ENCODE peak calls at places on chromosomes 12 and 14, in five cellular contexts. Y is endodermal cell, I is ovary, R is sigmoid colon, L is colonic mucosa. G is an unnamed sample. For H3K36me3, the result is how much of the 10 kb centered on the place peaks cover.

GRCh38 chr14:58923751-58924405 is 264.6 kb upstream of the DAAM1 start:
- DNase-seq in R (no peak), Y (peak), I (no peak), L (no peak), G (no peak)

GRCh38 chr12:92695056-92695455 is 7.7 kb upstream of the PLEKHG7 start:
- DNase-seq in R (no peak), Y (no peak), I (no peak), L (no peak), G (no peak)

GRCh38 chr12:52792185-52793029 is 3.5 kb downstream of the KRT3 start:
- DNase-seq in L (no peak), Y (no peak), R (no peak), I (no peak), G (no peak)

GRCh38 chr12:111842556-111843396 is 748 bp downstream of the MAPKAPK5 start:
- DNase-seq in L (peak), R (no peak), Y (peak), I (no peak), G (no peak)

GRCh38 chr14:58166005-58166983 is 14.3 kb upstream of the ARMH4 start:
- DNase-seq in L (peak), I (peak), R (peak), Y (peak), G (peak)

GRCh38 chr14:69943084-69943797 is 64.0 kb downstream of the SMOC1 start:
- DNase-seq in I (no peak), L (peak), Y (no peak), R (no peak), G (no peak)

GRCh38 chr12:6383572-6384498 is at the start of gene LTBR:
- DNase-seq in I (peak), Y (peak), R (peak), L (peak), G (peak)

GRCh38 chr12:77153706-77154105 is 88.3 kb upstream of the E2F7 start:
- DNase-seq in Y (no peak), L (no peak), I (no peak), R (no peak), G (no peak)

GRCh38 chr12:105522166-105522825 is 191.8 kb downstream of the C12orf75 start:
- DNase-seq in R (no peak), L (no peak), Y (no peak), I (no peak), G (peak)

GRCh38 chr14:63045612-63046320 is 508 bp upstream of the KCNH5 start:
- DNase-seq in Y (peak), I (no peak), L (no peak), R (no peak), G (no peak)

GRCh38 chr14:93962701-93963601 is 13.4 kb downstream of the ASB2 start:
- DNase-seq in I (no peak), Y (no peak), R (no peak), L (no peak), G (no peak)

GRCh38 chr14:78509516-78509915 is 339.3 kb downstream of the NRXN3 start:
- DNase-seq in L (no peak), I (no peak), R (no peak), Y (peak), G (no peak)

GRCh38 chr12:77615331-77615730 is 215.4 kb upstream of the NAV3 start:
- DNase-seq in Y (peak), R (no peak), L (no peak), I (no peak), G (no peak)

GRCh38 chr12:93706387-93706786 is 29.2 kb downstream of the CRADD start:
- DNase-seq in I (no peak), Y (no peak), R (no peak), L (no peak), G (no peak)

GRCh38 chr12:4797096-4797495 is 76.9 kb downstream of the GALNT8 start:
- DNase-seq in R (no peak), I (no peak), L (no peak), Y (peak), G (no peak)

GRCh38 chr14:50985816-50986396 is 41.6 kb upstream of the PYGL start:
- DNase-seq in L (no peak), I (no peak), R (no peak), Y (peak), G (no peak)

GRCh38 chr12:105933671-105934665 is 204.8 kb downstream of the NUAK1 start:
- DNase-seq in I (no peak), R (peak), L (peak), Y (no peak), G (peak)

GRCh38 chr14:87864356-87865230 is 128.4 kb downstream of the GALC start:
- DNase-seq in L (no peak), Y (no peak), I (no peak), R (no peak), G (no peak)

GRCh38 chr12:64256166-64256800 is 34.2 kb upstream of the KICS2 start:
- DNase-seq in I (no peak), Y (no peak), L (no peak), R (no peak), G (no peak)

GRCh38 chr12:53056296-53056695 is 6.4 kb downstream of the TNS2 start:
- DNase-seq in Y (no peak), I (no peak), L (no peak), R (peak), G (no peak)

GRCh38 chr14:24398298-24398942 is 383 bp upstream of the NYNRIN start:
- DNase-seq in Y (peak), L (peak), R (peak), I (peak), G (no peak)

GRCh38 chr14:95787941-95788340 is 74.0 kb upstream of the TCL1A start:
- DNase-seq in I (no peak), R (no peak), L (no peak), Y (no peak), G (no peak)

GRCh38 chr14:95784137-95784536 is 70.2 kb upstream of the TCL1A start:
- DNase-seq in L (no peak), R (no peak), I (no peak), Y (peak), G (no peak)

GRCh38 chr14:95786566-95786965 is 72.6 kb upstream of the TCL1A start:
- DNase-seq in I (no peak), R (no peak), L (no peak), Y (no peak), G (no peak)
- TF ChIP-seq CTCF in I (no peak), R (no peak), L (no peak), Y (no peak), G (no peak)

GRCh38 chr14:74557691-74558090 is 54.3 kb downstream of the LTBP2 start:
- DNase-seq in I (no peak), Y (no peak), R (no peak), L (no peak), G (no peak)

GRCh38 chr14:74551903-74552371 is 58.4 kb downstream of the ISCA2 start:
- DNase-seq in Y (peak), I (no peak), R (no peak), L (peak), G (no peak)

GRCh38 chr14:74555476-74556050 is 56.5 kb downstream of the LTBP2 start:
- DNase-seq in R (no peak), Y (no peak), L (no peak), I (no peak), G (no peak)

GRCh38 chr14:74552623-74553022 is 59.1 kb downstream of the ISCA2 start:
- DNase-seq in L (peak), Y (no peak), I (peak), R (peak), G (no peak)

GRCh38 chr14:74554742-74555362 is 57.2 kb downstream of the LTBP2 start:
- DNase-seq in L (no peak), I (no peak), R (no peak), Y (no peak), G (no peak)
- H3K36me3 ChIP-seq in L (under half), I (under half), R (under half), Y (under half), G (under half)

GRCh38 chr14:77507762-77508161 is 9.1 kb upstream of the ISM2 start:
- DNase-seq in Y (no peak), I (no peak), R (no peak), L (no peak), G (no peak)
- TF ChIP-seq CTCF in Y (no peak), I (no peak), R (no peak), L (no peak), G (no peak)

GRCh38 chr14:102440392-102440791 is 69.2 kb downstream of the ANKRD9 start:
- DNase-seq in L (no peak), R (no peak), I (no peak), Y (no peak), G (no peak)
- H3K36me3 ChIP-seq in L (under half), R (half or more), I (under half), Y (under half), G (under half)

GRCh38 chr14:60249321-60250251 is 565 bp downstream of the PPM1A start:
- DNase-seq in L (peak), R (peak), I (peak), Y (peak), G (no peak)
- TF ChIP-seq CTCF in L (no peak), R (no peak), I (no peak), Y (no peak), G (no peak)

DNA sequence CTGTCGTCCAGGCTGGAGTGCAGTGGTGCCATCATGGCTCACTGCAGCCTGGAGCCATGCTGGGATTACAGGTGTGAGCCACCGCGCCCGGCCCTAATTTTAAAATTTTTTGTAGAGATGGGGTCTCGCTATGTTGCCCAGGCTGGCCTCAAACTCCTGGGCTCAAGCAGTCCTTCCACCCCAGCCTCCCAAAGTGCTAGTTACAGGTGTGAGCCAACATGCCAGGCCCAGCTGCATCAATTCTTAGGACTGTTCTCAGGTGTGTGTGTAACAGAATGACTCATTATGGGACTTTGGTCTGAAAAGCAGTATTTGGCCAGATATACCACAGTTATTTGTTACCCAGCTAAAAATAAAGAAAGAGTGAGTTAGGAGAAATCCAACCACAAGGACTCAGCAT is 17.4 kb downstream of the LETMD1 start:
- DNase-seq in Y (no peak), R (no peak), L (no peak), I (no peak), G (no peak)
- H3K36me3 ChIP-seq in Y (half or more), R (under half), L (under half), I (under half), G (under half)

DNA sequence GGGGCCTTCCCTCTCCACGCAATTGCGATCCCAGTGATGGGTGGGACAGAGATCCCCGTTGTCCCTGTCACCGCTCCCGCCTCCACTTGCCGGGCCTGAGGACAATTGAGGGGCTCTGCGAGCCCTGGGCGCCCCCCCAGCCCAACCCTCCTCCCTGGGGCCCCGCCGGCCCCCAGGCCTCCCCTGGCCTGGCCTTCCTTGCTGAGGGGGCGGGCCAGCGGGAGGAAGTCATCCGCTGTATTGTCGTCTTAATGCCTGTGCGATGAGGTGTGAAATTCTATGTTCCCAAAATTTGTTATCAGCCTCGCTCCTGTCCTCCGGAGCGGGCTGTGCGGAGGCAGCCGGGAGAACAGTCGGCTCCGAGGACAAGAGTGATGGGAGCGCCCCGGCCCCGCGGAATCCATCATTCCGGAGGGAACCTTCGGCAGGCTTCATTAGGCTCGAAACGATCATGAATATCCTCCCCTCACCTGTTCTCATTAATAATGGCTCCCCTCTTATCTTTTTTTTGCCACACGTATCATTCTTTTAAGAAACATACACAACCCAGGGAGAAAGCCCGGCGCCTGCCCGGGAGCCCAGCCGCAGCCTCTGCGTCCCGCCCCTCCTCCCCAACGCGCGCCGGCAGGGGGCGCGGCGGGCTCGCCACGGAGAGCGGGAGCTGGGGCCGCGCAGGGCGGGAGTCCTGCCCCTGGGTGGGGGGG is 17.3 kb upstream of the DLK1 start:
- DNase-seq in R (no peak), I (peak), Y (peak), L (no peak), G (no peak)
- TF ChIP-seq CTCF in R (no peak), I (peak), Y (peak), L (peak), G (peak)

GRCh38 chr12:47790676-47791350 is 17.8 kb downstream of the SLC48A1 start:
- DNase-seq in I (no peak), Y (no peak), R (no peak), L (no peak), G (no peak)
- H3K36me3 ChIP-seq in I (under half), Y (half or more), R (half or more), L (under half), G (half or more)

GRCh38 chr12:25977047-25977446 is 18.6 kb downstream of the RASSF8 start:
- DNase-seq in L (no peak), Y (no peak), R (peak), I (no peak), G (no peak)

GRCh38 chr12:25975179-25975578 is 16.7 kb downstream of the RASSF8 start:
- DNase-seq in L (no peak), R (no peak), Y (no peak), I (no peak), G (no peak)

GRCh38 chr12:25976289-25976688 is 17.8 kb downstream of the RASSF8 start:
- DNase-seq in L (no peak), R (no peak), I (no peak), Y (no peak), G (no peak)

GRCh38 chr12:25972783-25973182 is 14.3 kb downstream of the RASSF8 start:
- DNase-seq in R (no peak), I (no peak), L (no peak), Y (no peak), G (no peak)

GRCh38 chr12:25975682-25976081 is 17.2 kb downstream of the RASSF8 start:
- DNase-seq in Y (no peak), R (no peak), I (no peak), L (no peak), G (no peak)
- TF ChIP-seq CTCF in Y (no peak), R (no peak), I (no peak), L (no peak), G (no peak)

GRCh38 chr12:49794811-49795653 is 33.2 kb downstream of the NCKAP5L start:
- DNase-seq in I (no peak), Y (no peak), R (peak), L (no peak), G (no peak)
- H3K36me3 ChIP-seq in I (under half), Y (under half), R (under half), L (under half), G (under half)